ENCODE peak calls at places on chromosome 6, in nine cellular contexts. B is nephron progenitor cell, I is pancreas, P is IMR-90, R is WTC11, Y is heart right ventricle, C is astrocyte of the spinal cord, N is A549, M is body of pancreas. Z is an unnamed sample.

GRCh38 chr6:79570802-79571367 is 33.7 kb upstream of the LCA5 start:
- DNase-seq in N (peak; percentile 7), B (no peak), R (no peak), I (no peak), M (no peak), Y (no peak), P (peak; percentile 48), C (peak; percentile 68), Z (no peak)

GRCh38 chr6:73388800-73389512 is 5.7 kb upstream of the DDX43 start:
- DNase-seq in M (peak; percentile 52), I (peak; percentile 46), B (peak; percentile 58), R (peak; percentile 84), N (peak; percentile 47), P (peak; percentile 51), Y (peak; percentile 39), C (peak; percentile 64), Z (peak; percentile 74)

GRCh38 chr6:144543006-144543871 is 258.1 kb downstream of the UTRN start:
- DNase-seq in P (peak; percentile 60), C (peak; percentile 37), B (no peak), R (no peak), N (no peak), Y (no peak), M (no peak), I (no peak), Z (peak; percentile 18)

GRCh38 chr6:166809721-166810120 is 146.6 kb downstream of the RNASET2 start:
- DNase-seq in C (no peak), Y (no peak), N (no peak), M (no peak), P (no peak), R (no peak), I (no peak), B (no peak), Z (no peak)

GRCh38 chr6:16045238-16045637 is 83.6 kb upstream of the MYLIP start:
- DNase-seq in N (no peak), I (no peak), B (no peak), C (no peak), Y (no peak), M (no peak), P (no peak), R (no peak), Z (no peak)

GRCh38 chr6:1622851-1623768 is 13.4 kb downstream of the FOXC1 start:
- DNase-seq in M (no peak), N (no peak), C (no peak), B (no peak), I (no peak), R (no peak), P (no peak), Y (no peak), Z (no peak)

GRCh38 chr6:122028933-122029332 is 370.5 kb upstream of the HSF2 start:
- DNase-seq in B (no peak), P (no peak), I (no peak), N (no peak), M (no peak), R (no peak), C (no peak), Y (no peak), Z (peak; percentile 34)

GRCh38 chr6:1202201-1202600 is 109.7 kb upstream of the FOXQ1 start:
- DNase-seq in Y (no peak), B (no peak), N (no peak), P (no peak), C (no peak), M (no peak), I (no peak), R (no peak), Z (no peak)

GRCh38 chr6:138371720-138372119 is 6.0 kb upstream of the SMIM28 start:
- DNase-seq in Y (no peak), C (no peak), I (no peak), P (no peak), N (peak; percentile 7), B (no peak), R (no peak), M (no peak), Z (peak; percentile 33)

GRCh38 chr6:15505463-15505918 is 157.3 kb downstream of the DTNBP1 start:
- DNase-seq in I (no peak), R (no peak), Y (no peak), C (no peak), N (no peak), M (peak; percentile 10), B (no peak), P (no peak), Z (no peak)

GRCh38 chr6:109222848-109223247 is 127.5 kb downstream of the CEP57L1 start:
- DNase-seq in P (no peak), I (no peak), R (no peak), Y (no peak), N (no peak), C (no peak), B (no peak), M (no peak), Z (no peak)

GRCh38 chr6:5541751-5542432 is 280.6 kb downstream of the FARS2 start:
- DNase-seq in M (no peak), B (no peak), R (peak; percentile 18), P (peak; percentile 33), I (no peak), Y (no peak), N (no peak), C (no peak), Z (no peak)

GRCh38 chr6:31473780-31474725 is 23.9 kb upstream of the MICB start:
- DNase-seq in N (no peak), P (peak; percentile 46), I (peak; percentile 10), Y (no peak), C (peak; percentile 49), B (no peak), R (no peak), M (no peak), Z (peak; percentile 17)

GRCh38 chr6:99833034-99833433 is 161.0 kb downstream of the MCHR2 start:
- DNase-seq in M (no peak), Y (no peak), C (no peak), R (no peak), N (no peak), B (no peak), I (no peak), P (no peak), Z (no peak)

GRCh38 chr6:167435209-167435728 is 110.4 kb downstream of the TTLL2 start:
- DNase-seq in M (no peak), R (no peak), C (no peak), B (no peak), Y (no peak), I (no peak), N (no peak), P (no peak), Z (no peak)

GRCh38 chr6:149763866-149764265 is 14.3 kb downstream of the PCMT1 start:
- DNase-seq in P (no peak), C (no peak), Y (no peak), R (no peak), I (no peak), M (no peak), B (no peak), N (no peak), Z (no peak)
- TF ChIP-seq CTCF in P (no peak), C (no peak), Y (no peak), R (no peak), I (no peak), M (no peak), B (no peak), N (no peak), Z (no peak)

GRCh38 chr6:25312034-25312620 is 33.0 kb downstream of the CARMIL1 start:
- DNase-seq in N (no peak), I (no peak), R (no peak), B (no peak), C (peak; percentile 22), M (no peak), P (peak; percentile 46), Y (no peak), Z (no peak)

GRCh38 chr6:25315194-25315593 is 36.0 kb downstream of the CARMIL1 start:
- DNase-seq in P (no peak), Y (no peak), C (no peak), I (no peak), N (no peak), M (no peak), B (no peak), R (no peak), Z (no peak)

GRCh38 chr6:25311251-25311910 is 32.2 kb downstream of the CARMIL1 start:
- DNase-seq in Y (no peak), R (no peak), B (no peak), I (no peak), C (peak; percentile 40), P (peak; percentile 62), M (no peak), N (peak; percentile 10), Z (peak; percentile 91)

GRCh38 chr6:25314776-25315175 is 35.6 kb downstream of the CARMIL1 start:
- DNase-seq in P (no peak), M (no peak), R (no peak), B (no peak), N (no peak), C (no peak), Y (no peak), I (no peak), Z (no peak)

DNA sequence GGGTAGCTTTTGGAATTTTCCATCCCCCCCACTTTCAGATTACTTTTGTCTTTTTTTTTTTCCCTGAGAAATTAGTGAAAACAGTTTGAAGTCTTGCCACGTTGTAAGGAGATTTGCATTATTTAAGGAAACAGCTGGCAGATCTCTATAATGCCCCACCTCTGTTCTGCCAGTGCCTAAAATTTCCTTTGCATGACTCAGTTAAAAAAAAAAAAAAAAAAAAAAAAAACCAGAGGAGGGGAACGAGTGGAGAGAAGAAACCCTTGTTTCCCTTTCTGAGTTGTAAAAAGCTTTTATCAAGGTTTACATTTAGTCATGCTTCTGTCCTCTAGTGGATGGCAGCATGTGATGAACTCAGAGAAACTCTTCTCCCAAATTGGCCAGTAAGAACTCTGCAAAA is 33.5 kb downstream of the CARMIL1 start:
- DNase-seq in C (peak; percentile 30), P (peak; percentile 59), R (no peak), N (no peak), Y (no peak), B (no peak), I (no peak), M (no peak), Z (peak; percentile 51)
- TF ChIP-seq CTCF in C (no peak), P (no peak), R (no peak), N (no peak), Y (no peak), B (no peak), I (no peak), M (no peak), Z (no peak)

DNA sequence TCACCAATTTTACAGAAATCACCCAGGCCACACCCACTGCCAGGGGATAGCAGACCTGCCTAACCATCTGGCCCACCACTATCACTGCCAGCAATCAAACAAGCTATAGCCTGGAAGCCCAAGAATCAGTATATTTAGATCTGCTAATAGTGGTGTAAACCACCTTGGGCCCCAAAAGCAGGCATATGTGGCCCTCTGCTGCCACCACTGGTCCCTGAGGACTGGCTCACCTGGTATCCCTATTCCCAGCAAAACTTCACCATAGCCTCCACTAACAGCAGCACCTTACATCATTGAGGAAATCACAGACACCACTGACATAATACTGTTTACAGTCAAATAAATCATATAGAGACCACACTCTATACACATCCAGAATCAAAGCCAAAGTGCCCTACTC is 880.4 kb upstream of the MAN1A1 start:
- DNase-seq in M (no peak), P (no peak), N (no peak), I (no peak), Y (no peak), C (no peak), B (no peak), R (peak; percentile 18), Z (no peak)
- TF ChIP-seq CTCF in M (no peak), P (no peak), N (no peak), I (no peak), Y (no peak), C (no peak), B (no peak), R (no peak), Z (no peak)

DNA sequence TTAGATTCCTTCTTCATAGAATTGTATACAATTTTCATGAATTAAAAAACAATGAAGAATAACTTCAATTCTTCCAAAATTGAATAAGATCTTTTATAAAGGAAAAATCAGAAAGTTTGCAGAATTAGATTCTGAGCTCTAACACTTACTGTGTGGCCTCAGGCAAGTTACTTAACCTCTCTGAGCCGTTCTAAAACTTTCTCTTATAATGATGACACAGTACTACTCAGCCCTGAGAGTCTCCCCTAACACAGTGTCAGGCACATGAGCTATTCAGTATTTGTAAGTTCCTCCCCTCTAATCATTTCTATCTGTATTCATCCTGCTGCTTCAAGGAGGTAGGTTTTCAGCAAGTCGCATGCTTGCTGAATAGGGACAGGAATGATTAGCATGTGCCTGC is 11.3 kb downstream of the ID4 start:
- DNase-seq in R (no peak), Y (no peak), B (no peak), M (no peak), I (no peak), P (no peak), C (no peak), N (no peak), Z (no peak)
- TF ChIP-seq CTCF in R (no peak), Y (no peak), B (no peak), M (no peak), I (no peak), P (no peak), C (no peak), N (no peak), Z (no peak)